ENCODE peak calls at places on chromosome 16, in four cellular contexts. K is tibial artery; P is effector memory CD4-positive, alpha-beta T cell; T is aorta. H is an unnamed sample.
A peak's percentile ranks its signal among the peaks of the same experiment; 100 is the strongest.

GRCh38 chr16:50635505-50636392 is 45.4 kb downstream of the SNX20 start:
- DNase-seq in P (no peak), K (no peak), T (no peak), H (no peak)

GRCh38 chr16:79972053-79972704 is 371.6 kb upstream of the MAF start:
- DNase-seq in P (no peak), T (no peak), K (no peak), H (no peak)

GRCh38 chr16:1913327-1914083 is 4.7 kb downstream of the HS3ST6 start:
- DNase-seq in T (no peak), K (no peak), P (no peak), H (no peak)

GRCh38 chr16:2071454-2072263 is 23.9 kb downstream of the TSC2 start:
- DNase-seq in T (no peak), P (no peak), K (no peak), H (no peak)

GRCh38 chr16:31108794-31109558 is 790 bp downstream of the BCKDK start:
- DNase-seq in T (no peak), P (no peak), K (no peak), H (no peak)

GRCh38 chr16:77376358-77376757 is 58.5 kb downstream of the ADAMTS18 start:
- DNase-seq in P (no peak), K (no peak), T (no peak), H (no peak)

GRCh38 chr16:50627419-50627818 is 53.7 kb downstream of the SNX20 start:
- DNase-seq in K (peak; percentile 89), T (peak; percentile 79), P (no peak), H (no peak)

GRCh38 chr16:84513111-84514065 is 8.9 kb upstream of the MEAK7 start:
- DNase-seq in P (no peak), K (no peak), T (peak; percentile 33), H (no peak)

GRCh38 chr16:26795184-26795583 is 271.5 kb upstream of the C16orf82 start:
- DNase-seq in K (no peak), P (no peak), T (no peak), H (no peak)

GRCh38 chr16:87581867-87582220 is 20.5 kb upstream of the JPH3 start:
- DNase-seq in P (no peak), T (peak; percentile 89), K (peak; percentile 97), H (no peak)

GRCh38 chr16:30066882-30067583 is 1.5 kb downstream of the ALDOA start:
- DNase-seq in T (peak; percentile 60), K (peak; percentile 79), P (no peak), H (no peak)

GRCh38 chr16:54506691-54507090 is 220.1 kb upstream of the IRX3 start:
- DNase-seq in K (no peak), P (no peak), T (no peak), H (no peak)

GRCh38 chr16:81447383-81448101 is 2.9 kb downstream of the CMIP start:
- DNase-seq in K (no peak), P (no peak), T (peak; percentile 47), H (no peak)

GRCh38 chr16:49200223-49200820 is 81.3 kb downstream of the CBLN1 start:
- DNase-seq in T (no peak), K (no peak), P (no peak), H (no peak)

GRCh38 chr16:51151435-51151950 is 423 bp upstream of the SALL1 start:
- DNase-seq in K (no peak), T (no peak), P (no peak), H (peak; percentile 70)

GRCh38 chr16:78897299-78897698 is 703.2 kb downstream of the MAF start:
- DNase-seq in K (no peak), T (no peak), P (no peak), H (no peak)

GRCh38 chr16:84294196-84295142 is at the start of gene WFDC1:
- DNase-seq in T (peak; percentile 62), K (peak; percentile 90), P (no peak), H (peak; percentile 30)

GRCh38 chr16:60905806-60906205 is 1130.4 kb downstream of the CDH8 start:
- DNase-seq in P (no peak), K (no peak), T (no peak), H (no peak)

GRCh38 chr16:50268352-50268751 is 2.0 kb downstream of the ADCY7 start:
- DNase-seq in P (no peak), T (peak; percentile 23), K (peak; percentile 31), H (no peak)

GRCh38 chr16:56389554-56389953 is 35.8 kb downstream of the AMFR start:
- DNase-seq in K (no peak), T (no peak), P (no peak), H (no peak)

GRCh38 chr16:2692251-2692947 is 10.1 kb downstream of the KCTD5 start:
- DNase-seq in P (no peak), K (no peak), T (no peak), H (no peak)

GRCh38 chr16:78416400-78416799 is 316.9 kb downstream of the WWOX start:
- DNase-seq in T (no peak), K (no peak), P (no peak), H (no peak)

GRCh38 chr16:23148513-23149266 is 562 bp downstream of the USP31 start:
- DNase-seq in K (peak; percentile 81), P (peak; percentile 20), T (peak; percentile 80), H (peak; percentile 32)

GRCh38 chr16:87304951-87305350 is 12.2 kb downstream of the C16orf95 start:
- DNase-seq in K (no peak), P (no peak), T (no peak), H (no peak)

GRCh38 chr16:28288117-28288516 is 4.2 kb upstream of the SBK1 start:
- DNase-seq in T (no peak), P (no peak), K (no peak), H (no peak)

GRCh38 chr16:9970796-9971195 is 211.4 kb downstream of the GRIN2A start:
- DNase-seq in T (no peak), P (no peak), K (no peak), H (peak; percentile 21)
- H3K27ac ChIP-seq in T (no peak overlapping the region), P (no peak overlapping the region), K (no peak overlapping the region), H (peak overlapping the region; percentile 94)

GRCh38 chr16:14307623-14308356 is 236.7 kb downstream of the MRTFB start:
- DNase-seq in T (peak; percentile 69), K (peak; percentile 83), P (no peak), H (no peak)

GRCh38 chr16:14308357-14308723 is 237.2 kb downstream of the MRTFB start:
- DNase-seq in P (no peak), T (no peak), K (no peak), H (no peak)

GRCh38 chr16:14309906-14310305 is 238.8 kb downstream of the MRTFB start:
- DNase-seq in T (no peak), P (no peak), K (no peak), H (no peak)

GRCh38 chr16:14310519-14310991 is 239.4 kb downstream of the MRTFB start:
- DNase-seq in K (no peak), T (no peak), P (no peak), H (no peak)

GRCh38 chr16:14309001-14309886 is 238.1 kb downstream of the MRTFB start:
- DNase-seq in K (no peak), P (no peak), T (peak; percentile 30), H (no peak)
- H3K27ac ChIP-seq in K (no peak overlapping the region), P (peak overlapping the region; percentile 5), T (no peak overlapping the region), H (no peak overlapping the region)

GRCh38 chr16:53100889-53101288 is 46.1 kb downstream of the CHD9 start:
- DNase-seq in T (no peak), P (no peak), K (no peak), H (no peak)
- H3K27ac ChIP-seq in T (no peak overlapping the region), P (no peak overlapping the region), K (peak overlapping the region; percentile 87), H (no peak overlapping the region)

GRCh38 chr16:12009922-12010321 is 33.4 kb downstream of the SNX29 start:
- DNase-seq in P (no peak), K (no peak), T (no peak), H (no peak)
- H3K27ac ChIP-seq in P (no peak overlapping the region), K (no peak overlapping the region), T (no peak overlapping the region), H (peak overlapping the region; percentile 23)

GRCh38 chr16:72425571-72426341 is 253.8 kb upstream of the PMFBP1 start:
- DNase-seq in K (no peak), T (no peak), P (no peak), H (no peak)
- H3K27ac ChIP-seq in K (no peak overlapping the region), T (no peak overlapping the region), P (no peak overlapping the region), H (peak overlapping the region; percentile 98)

GRCh38 chr16:9062301-9062700 is 29.1 kb upstream of the HAPSTR1 start:
- DNase-seq in K (no peak), T (no peak), P (no peak), H (no peak)
- H3K27ac ChIP-seq in K (no peak overlapping the region), T (no peak overlapping the region), P (no peak overlapping the region), H (no peak overlapping the region)

DNA sequence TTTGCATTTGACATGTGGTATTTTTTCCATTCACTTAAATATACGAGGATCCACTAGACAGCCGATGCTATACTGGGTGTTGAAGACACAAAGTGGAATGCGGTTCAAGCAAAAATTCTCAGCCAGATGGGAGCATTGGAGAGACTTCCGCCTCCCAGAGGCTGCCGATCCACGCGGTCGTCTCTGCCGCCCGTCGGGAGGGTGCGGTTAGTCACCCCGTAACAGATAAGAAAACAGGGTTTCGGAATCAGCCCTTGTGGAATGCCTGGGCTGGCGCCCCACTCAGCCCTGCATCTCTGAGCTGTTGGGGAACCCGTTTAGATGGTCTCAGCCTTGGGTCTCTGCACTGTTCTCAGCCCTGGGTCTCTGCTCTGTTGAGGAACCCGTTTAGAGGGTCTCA is 7.3 kb downstream of the GSE1 start:
- DNase-seq in K (no peak), P (no peak), T (no peak), H (no peak)
- H3K27ac ChIP-seq in K (no peak overlapping the region), P (no peak overlapping the region), T (no peak overlapping the region), H (no peak overlapping the region)

GRCh38 chr16:3854740-3855139 is 25.8 kb downstream of the CREBBP start:
- DNase-seq in T (no peak), K (no peak), P (no peak), H (no peak)
- H3K27ac ChIP-seq in T (no peak overlapping the region), K (no peak overlapping the region), P (no peak overlapping the region), H (no peak overlapping the region)

DNA sequence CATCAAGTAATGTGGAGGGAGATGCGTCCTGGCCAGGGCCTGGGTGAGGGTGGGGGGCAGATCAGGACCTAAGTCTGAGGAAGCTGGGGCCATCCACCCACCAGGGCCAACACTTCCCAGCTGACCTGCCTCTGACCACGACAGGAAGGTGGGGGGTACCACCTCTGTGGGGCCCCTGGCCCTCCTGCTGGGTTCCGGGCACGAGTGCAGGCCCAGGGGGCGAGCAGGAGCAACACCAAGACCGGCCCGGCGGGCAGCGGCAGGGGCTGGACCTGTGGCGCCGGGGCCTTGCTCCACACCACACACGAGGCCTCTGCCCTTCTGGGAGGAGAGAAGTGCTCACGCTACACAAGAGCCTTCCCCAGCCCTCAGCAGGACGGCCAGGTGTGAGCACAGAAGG is 13.3 kb downstream of the PDIA2 start:
- DNase-seq in P (no peak), K (no peak), T (no peak), H (no peak)
- H3K27ac ChIP-seq in P (no peak overlapping the region), K (no peak overlapping the region), T (no peak overlapping the region), H (no peak overlapping the region)

H was measured in caudate nucleus.